ENCODE peak calls at places on chromosomes 2 and 18, in ten cellular contexts. One of them, this sample, is unnamed.

GRCh38 chr2:5915926-5916325 is 223.7 kb downstream of the SOX11 start:
- DNase-seq in A549: peak; percentile 10
- DNase-seq in H1: no peak
- DNase-seq in cardiac muscle cell: peak; percentile 62
- DNase-seq in sigmoid colon: no peak
- DNase-seq in astrocyte: peak; percentile 15
- DNase-seq in CD8-positive, alpha-beta memory T cell: no peak
- DNase-seq in tibial artery: no peak
- DNase-seq in SK-N-SH: no peak
- DNase-seq in A673: peak; percentile 79
- DNase-seq in this sample: no peak

GRCh38 chr2:240893363-240893828 is 2.6 kb downstream of the MAB21L4 start:
- DNase-seq in A549: no peak
- DNase-seq in H1: no peak
- DNase-seq in cardiac muscle cell: no peak
- DNase-seq in sigmoid colon: no peak
- DNase-seq in astrocyte: peak; percentile 36
- DNase-seq in CD8-positive, alpha-beta memory T cell: no peak
- DNase-seq in tibial artery: no peak
- DNase-seq in SK-N-SH: no peak
- DNase-seq in A673: peak; percentile 25
- DNase-seq in this sample: no peak

GRCh38 chr2:233434666-233435375 is 80.5 kb downstream of the DGKD start:
- DNase-seq in A549: no peak
- DNase-seq in H1: no peak
- DNase-seq in cardiac muscle cell: no peak
- DNase-seq in sigmoid colon: peak; percentile 46
- DNase-seq in astrocyte: no peak
- DNase-seq in CD8-positive, alpha-beta memory T cell: no peak
- DNase-seq in tibial artery: peak; percentile 53
- DNase-seq in SK-N-SH: no peak
- DNase-seq in A673: no peak
- DNase-seq in this sample: no peak

GRCh38 chr2:197236816-197237215 is 73.8 kb downstream of the ANKRD44 start:
- DNase-seq in A549: no peak
- DNase-seq in H1: no peak
- DNase-seq in cardiac muscle cell: no peak
- DNase-seq in sigmoid colon: no peak
- DNase-seq in astrocyte: no peak
- DNase-seq in CD8-positive, alpha-beta memory T cell: no peak
- DNase-seq in tibial artery: no peak
- DNase-seq in SK-N-SH: no peak
- DNase-seq in A673: no peak
- DNase-seq in this sample: no peak

GRCh38 chr18:44536619-44537018 is 144.1 kb upstream of the SETBP1 start:
- DNase-seq in A549: no peak
- DNase-seq in H1: no peak
- DNase-seq in cardiac muscle cell: peak; percentile 63
- DNase-seq in sigmoid colon: no peak
- DNase-seq in astrocyte: no peak
- DNase-seq in CD8-positive, alpha-beta memory T cell: no peak
- DNase-seq in tibial artery: no peak
- DNase-seq in SK-N-SH: no peak
- DNase-seq in A673: no peak
- DNase-seq in this sample: no peak

GRCh38 chr2:16625759-16626158 is 39.9 kb downstream of the CYRIA start:
- DNase-seq in A549: no peak
- DNase-seq in H1: no peak
- DNase-seq in cardiac muscle cell: no peak
- DNase-seq in sigmoid colon: no peak
- DNase-seq in astrocyte: no peak
- DNase-seq in CD8-positive, alpha-beta memory T cell: no peak
- DNase-seq in tibial artery: no peak
- DNase-seq in SK-N-SH: no peak
- DNase-seq in A673: peak; percentile 59
- DNase-seq in this sample: no peak

GRCh38 chr18:79486356-79487197 is 90.8 kb downstream of the NFATC1 start:
- DNase-seq in A549: no peak
- DNase-seq in H1: no peak
- DNase-seq in cardiac muscle cell: no peak
- DNase-seq in sigmoid colon: peak; percentile 65
- DNase-seq in astrocyte: no peak
- DNase-seq in CD8-positive, alpha-beta memory T cell: no peak
- DNase-seq in tibial artery: peak; percentile 72
- DNase-seq in SK-N-SH: no peak
- DNase-seq in A673: no peak
- DNase-seq in this sample: no peak

GRCh38 chr2:215218587-215219577 is 80.5 kb upstream of the ABCA12 start:
- DNase-seq in A549: no peak
- DNase-seq in H1: no peak
- DNase-seq in cardiac muscle cell: no peak
- DNase-seq in sigmoid colon: no peak
- DNase-seq in astrocyte: no peak
- DNase-seq in CD8-positive, alpha-beta memory T cell: no peak
- DNase-seq in tibial artery: no peak
- DNase-seq in SK-N-SH: no peak
- DNase-seq in A673: peak; percentile 68
- DNase-seq in this sample: no peak

GRCh38 chr18:4068552-4069158 is 386.5 kb downstream of the DLGAP1 start:
- DNase-seq in A549: peak; percentile 65
- DNase-seq in H1: no peak
- DNase-seq in cardiac muscle cell: peak; percentile 69
- DNase-seq in sigmoid colon: no peak
- DNase-seq in astrocyte: peak; percentile 22
- DNase-seq in CD8-positive, alpha-beta memory T cell: no peak
- DNase-seq in tibial artery: no peak
- DNase-seq in SK-N-SH: peak; percentile 24
- DNase-seq in A673: peak; percentile 73
- DNase-seq in this sample: no peak

GRCh38 chr2:144241801-144242200 is 278.1 kb downstream of the ZEB2 start:
- DNase-seq in A549: no peak
- DNase-seq in H1: no peak
- DNase-seq in cardiac muscle cell: no peak
- DNase-seq in sigmoid colon: no peak
- DNase-seq in astrocyte: no peak
- DNase-seq in CD8-positive, alpha-beta memory T cell: no peak
- DNase-seq in tibial artery: no peak
- DNase-seq in SK-N-SH: no peak
- DNase-seq in A673: no peak
- DNase-seq in this sample: no peak

GRCh38 chr18:2188258-2188657 is 383.0 kb downstream of the METTL4 start:
- DNase-seq in A549: no peak
- DNase-seq in H1: no peak
- DNase-seq in cardiac muscle cell: no peak
- DNase-seq in sigmoid colon: no peak
- DNase-seq in astrocyte: no peak
- DNase-seq in CD8-positive, alpha-beta memory T cell: no peak
- DNase-seq in tibial artery: no peak
- DNase-seq in SK-N-SH: no peak
- DNase-seq in A673: no peak
- DNase-seq in this sample: no peak

GRCh38 chr2:108575132-108575966 is 41.1 kb downstream of the LIMS1 start:
- DNase-seq in A549: peak; percentile 25
- DNase-seq in H1: no peak
- DNase-seq in cardiac muscle cell: no peak
- DNase-seq in sigmoid colon: no peak
- DNase-seq in astrocyte: peak; percentile 93
- DNase-seq in CD8-positive, alpha-beta memory T cell: no peak
- DNase-seq in tibial artery: no peak
- DNase-seq in SK-N-SH: no peak
- DNase-seq in A673: peak; percentile 23
- DNase-seq in this sample: no peak

GRCh38 chr2:108574332-108574731 is 40.1 kb downstream of the LIMS1 start:
- DNase-seq in A549: no peak
- DNase-seq in H1: no peak
- DNase-seq in cardiac muscle cell: no peak
- DNase-seq in sigmoid colon: no peak
- DNase-seq in astrocyte: no peak
- DNase-seq in CD8-positive, alpha-beta memory T cell: no peak
- DNase-seq in tibial artery: no peak
- DNase-seq in SK-N-SH: no peak
- DNase-seq in A673: no peak
- DNase-seq in this sample: no peak

GRCh38 chr2:108570416-108570815 is 36.1 kb downstream of the LIMS1 start:
- DNase-seq in A549: peak; percentile 61
- DNase-seq in H1: no peak
- DNase-seq in cardiac muscle cell: no peak
- DNase-seq in sigmoid colon: no peak
- DNase-seq in astrocyte: peak; percentile 90
- DNase-seq in CD8-positive, alpha-beta memory T cell: no peak
- DNase-seq in tibial artery: no peak
- DNase-seq in SK-N-SH: no peak
- DNase-seq in A673: no peak
- DNase-seq in this sample: no peak

GRCh38 chr2:108571262-108571661 is 37.0 kb downstream of the LIMS1 start:
- DNase-seq in A549: no peak
- DNase-seq in H1: no peak
- DNase-seq in cardiac muscle cell: no peak
- DNase-seq in sigmoid colon: no peak
- DNase-seq in astrocyte: peak; percentile 51
- DNase-seq in CD8-positive, alpha-beta memory T cell: no peak
- DNase-seq in tibial artery: no peak
- DNase-seq in SK-N-SH: no peak
- DNase-seq in A673: no peak
- DNase-seq in this sample: no peak

GRCh38 chr2:108573070-108573469 is 38.8 kb downstream of the LIMS1 start:
- DNase-seq in A549: no peak
- DNase-seq in H1: no peak
- DNase-seq in cardiac muscle cell: no peak
- DNase-seq in sigmoid colon: no peak
- DNase-seq in astrocyte: peak; percentile 62
- DNase-seq in CD8-positive, alpha-beta memory T cell: no peak
- DNase-seq in tibial artery: no peak
- DNase-seq in SK-N-SH: no peak
- DNase-seq in A673: no peak
- DNase-seq in this sample: no peak
- H3K27ac ChIP-seq in A549: peak overlapping the region; percentile 76
- H3K27ac ChIP-seq in H1: no peak overlapping the region
- H3K27ac ChIP-seq in cardiac muscle cell: no peak overlapping the region
- H3K27ac ChIP-seq in sigmoid colon: no peak overlapping the region
- H3K27ac ChIP-seq in astrocyte: peak overlapping the region; percentile 43
- H3K27ac ChIP-seq in CD8-positive, alpha-beta memory T cell: no peak overlapping the region
- H3K27ac ChIP-seq in tibial artery: peak overlapping the region; percentile 20
- H3K27ac ChIP-seq in SK-N-SH: no peak overlapping the region
- H3K27ac ChIP-seq in A673: no peak overlapping the region
- H3K27ac ChIP-seq in this sample: no peak overlapping the region

DNA sequence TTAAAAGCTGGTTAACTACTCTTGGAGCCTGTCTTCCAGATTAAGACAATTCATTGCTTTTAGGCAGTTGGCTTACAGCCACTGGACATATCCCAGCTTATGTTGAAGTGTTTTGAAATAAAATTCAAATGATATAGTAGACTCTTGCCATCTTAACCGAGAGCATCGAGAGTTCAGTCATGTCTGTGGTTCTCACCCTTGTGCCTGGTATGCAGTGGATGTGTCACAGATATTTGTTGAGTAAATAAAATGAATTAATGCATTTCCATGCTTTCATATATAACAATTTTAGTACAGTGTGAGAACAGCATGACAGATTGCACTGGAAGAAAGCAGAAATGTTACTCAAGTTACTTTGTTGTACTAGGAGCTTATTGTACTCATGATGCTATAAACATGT is 158.2 kb downstream of the TANC1 start:
- DNase-seq in A549: no peak
- DNase-seq in H1: no peak
- DNase-seq in cardiac muscle cell: no peak
- DNase-seq in sigmoid colon: no peak
- DNase-seq in astrocyte: peak; percentile 98
- DNase-seq in CD8-positive, alpha-beta memory T cell: no peak
- DNase-seq in tibial artery: no peak
- DNase-seq in SK-N-SH: no peak
- DNase-seq in A673: no peak
- DNase-seq in this sample: no peak
- H3K4me1 ChIP-seq in A549: peaks cover 30% of the 10 kb centered on the region
- H3K4me1 ChIP-seq in H1: no peaks in the 10 kb centered on the region
- H3K4me1 ChIP-seq in cardiac muscle cell: peaks cover 53% of the 10 kb centered on the region
- H3K4me1 ChIP-seq in sigmoid colon: peaks cover 46% of the 10 kb centered on the region
- H3K4me1 ChIP-seq in astrocyte: peaks cover 52% of the 10 kb centered on the region
- H3K4me1 ChIP-seq in CD8-positive, alpha-beta memory T cell: peaks cover 14% of the 10 kb centered on the region
- H3K4me1 ChIP-seq in tibial artery: peaks cover 18% of the 10 kb centered on the region
- H3K4me1 ChIP-seq in SK-N-SH: peaks cover 33% of the 10 kb centered on the region
- H3K4me1 ChIP-seq in A673: peaks cover 21% of the 10 kb centered on the region
- H3K4me1 ChIP-seq in this sample: peaks cover 70% of the 10 kb centered on the region

GRCh38 chr2:108534577-108535379 is 508 bp downstream of the LIMS1 start:
- DNase-seq in A549: peak; percentile 31
- DNase-seq in H1: no peak
- DNase-seq in cardiac muscle cell: peak; percentile 65
- DNase-seq in sigmoid colon: peak; percentile 75
- DNase-seq in astrocyte: no peak
- DNase-seq in CD8-positive, alpha-beta memory T cell: peak; percentile 17
- DNase-seq in tibial artery: peak; percentile 75
- DNase-seq in SK-N-SH: no peak
- DNase-seq in A673: peak; percentile 49
- DNase-seq in this sample: no peak

GRCh38 chr2:108538000-108538625 is 3.8 kb downstream of the LIMS1 start:
- DNase-seq in A549: no peak
- DNase-seq in H1: no peak
- DNase-seq in cardiac muscle cell: no peak
- DNase-seq in sigmoid colon: no peak
- DNase-seq in astrocyte: no peak
- DNase-seq in CD8-positive, alpha-beta memory T cell: no peak
- DNase-seq in tibial artery: no peak
- DNase-seq in SK-N-SH: no peak
- DNase-seq in A673: no peak
- DNase-seq in this sample: no peak

GRCh38 chr2:108535380-108535677 is 1.1 kb downstream of the LIMS1 start:
- DNase-seq in A549: no peak
- DNase-seq in H1: no peak
- DNase-seq in cardiac muscle cell: no peak
- DNase-seq in sigmoid colon: no peak
- DNase-seq in astrocyte: no peak
- DNase-seq in CD8-positive, alpha-beta memory T cell: no peak
- DNase-seq in tibial artery: no peak
- DNase-seq in SK-N-SH: no peak
- DNase-seq in A673: peak; percentile 26
- DNase-seq in this sample: no peak

GRCh38 chr2:108536911-108537310 is 2.6 kb downstream of the LIMS1 start:
- DNase-seq in A549: no peak
- DNase-seq in H1: no peak
- DNase-seq in cardiac muscle cell: no peak
- DNase-seq in sigmoid colon: no peak
- DNase-seq in astrocyte: no peak
- DNase-seq in CD8-positive, alpha-beta memory T cell: no peak
- DNase-seq in tibial artery: no peak
- DNase-seq in SK-N-SH: no peak
- DNase-seq in A673: no peak
- DNase-seq in this sample: no peak

GRCh38 chr2:108536133-108536780 is 2.0 kb downstream of the LIMS1 start:
- DNase-seq in A549: peak; percentile 33
- DNase-seq in H1: no peak
- DNase-seq in cardiac muscle cell: no peak
- DNase-seq in sigmoid colon: no peak
- DNase-seq in astrocyte: peak; percentile 68
- DNase-seq in CD8-positive, alpha-beta memory T cell: no peak
- DNase-seq in tibial artery: no peak
- DNase-seq in SK-N-SH: no peak
- DNase-seq in A673: no peak
- DNase-seq in this sample: no peak
- H3K4me3 ChIP-seq in A549: no peak overlapping the region
- H3K4me3 ChIP-seq in H1: no peak overlapping the region
- H3K4me3 ChIP-seq in cardiac muscle cell: peak overlapping the region; percentile 81
- H3K4me3 ChIP-seq in sigmoid colon: peak overlapping the region; percentile 89
- H3K4me3 ChIP-seq in astrocyte: peak overlapping the region; percentile 89
- H3K4me3 ChIP-seq in CD8-positive, alpha-beta memory T cell: no peak overlapping the region
- H3K4me3 ChIP-seq in tibial artery: peak overlapping the region; percentile 93
- H3K4me3 ChIP-seq in SK-N-SH: peak overlapping the region; percentile 98
- H3K4me3 ChIP-seq in A673: peak overlapping the region; percentile 64
- H3K4me3 ChIP-seq in this sample: no peak overlapping the region

GRCh38 chr2:216987176-216987809 is 127.4 kb upstream of the TNP1 start:
- DNase-seq in A549: no peak
- DNase-seq in H1: no peak
- DNase-seq in cardiac muscle cell: no peak
- DNase-seq in sigmoid colon: peak; percentile 75
- DNase-seq in astrocyte: no peak
- DNase-seq in CD8-positive, alpha-beta memory T cell: no peak
- DNase-seq in tibial artery: peak; percentile 82
- DNase-seq in SK-N-SH: no peak
- DNase-seq in A673: no peak
- DNase-seq in this sample: peak; percentile 49
- H3K27ac ChIP-seq in A549: no peak overlapping the region
- H3K27ac ChIP-seq in H1: no peak overlapping the region
- H3K27ac ChIP-seq in cardiac muscle cell: no peak overlapping the region
- H3K27ac ChIP-seq in sigmoid colon: peak overlapping the region; percentile 27
- H3K27ac ChIP-seq in astrocyte: no peak overlapping the region
- H3K27ac ChIP-seq in CD8-positive, alpha-beta memory T cell: no peak overlapping the region
- H3K27ac ChIP-seq in tibial artery: peak overlapping the region; percentile 25
- H3K27ac ChIP-seq in SK-N-SH: no peak overlapping the region
- H3K27ac ChIP-seq in A673: no peak overlapping the region
- H3K27ac ChIP-seq in this sample: no peak overlapping the region

This sample was measured in tibial nerve.